ENCODE peak calls at places on chromosomes 13 and 19, in eight cellular contexts. F is pons; D is H54; B is anterior cingulate cortex; H is NAMALWA; Z is stimulated activated naive CD8-positive, alpha-beta T cell treated with anti-CD3 and anti-CD28 coated beads, Interleukin-15, Interleukin-2, amounts not matched to agents 100 U/mL and 50 U/mL, for 24 hours; Y is activated naive CD8-positive, alpha-beta T cell treated with anti-CD3 and anti-CD28 coated beads for 36 hours; P is HEK293T. J is an unnamed sample.

GRCh38 chr13:83214452-83214851 is 667.8 kb downstream of the SLITRK1 start:
- DNase-seq in F (no peak), D (no peak), B (no peak), H (no peak), Z (no peak), Y (no peak), P (no peak), J (no peak)

GRCh38 chr19:55578761-55579747 is 1.6 kb downstream of the ZNF579 start:
- DNase-seq in F (no peak), D (no peak), B (no peak), H (no peak), Z (no peak), Y (no peak), P (no peak), J (no peak)

GRCh38 chr19:8038815-8039214 is 13.7 kb upstream of the CCL25 start:
- DNase-seq in F (no peak), D (no peak), B (no peak), H (no peak), Z (no peak), Y (no peak), P (no peak), J (no peak)

GRCh38 chr13:59413121-59413520 is 750.6 kb downstream of the DIAPH3 start:
- DNase-seq in F (no peak), D (no peak), B (no peak), H (no peak), Z (no peak), Y (no peak), P (no peak), J (no peak)

GRCh38 chr19:53982611-53983010 is 8.8 kb upstream of the CACNG6 start:
- DNase-seq in F (no peak), D (no peak), B (no peak), H (no peak), Z (no peak), Y (peak; percentile 19), P (no peak), J (no peak)

GRCh38 chr13:47679391-47679790 is 321.7 kb downstream of the SUCLA2 start:
- DNase-seq in F (no peak), D (no peak), B (no peak), H (no peak), Z (no peak), Y (no peak), P (no peak), J (no peak)

GRCh38 chr13:106851251-106851650 is 283.3 kb upstream of the ARGLU1 start:
- DNase-seq in F (no peak), D (no peak), B (no peak), H (no peak), Z (no peak), Y (no peak), P (no peak), J (no peak)

GRCh38 chr13:107553838-107554237 is 661.5 kb downstream of the LIG4 start:
- DNase-seq in F (no peak), D (no peak), B (no peak), H (no peak), Z (no peak), Y (no peak), P (no peak), J (no peak)

GRCh38 chr19:50980203-50980602 is 3.5 kb downstream of the KLK7 start:
- DNase-seq in F (no peak), D (no peak), B (no peak), H (no peak), Z (no peak), Y (no peak), P (no peak), J (no peak)

GRCh38 chr13:41500501-41500900 is 43.2 kb downstream of the RGCC start:
- DNase-seq in F (no peak), D (peak; percentile 22), B (no peak), H (peak; percentile 51), Z (no peak), Y (peak; percentile 19), P (no peak), J (no peak)

GRCh38 chr13:43865892-43866291 is 13.6 kb downstream of the CCDC122 start:
- DNase-seq in F (no peak), D (no peak), B (no peak), H (no peak), Z (no peak), Y (no peak), P (no peak), J (no peak)

GRCh38 chr19:7417671-7418324 is 69.1 kb downstream of the ARHGEF18 start:
- DNase-seq in F (no peak), D (no peak), B (no peak), H (no peak), Z (no peak), Y (no peak), P (no peak), J (no peak)

GRCh38 chr19:3145909-3146676 is 10.3 kb downstream of the GNA15 start:
- DNase-seq in F (peak; percentile 41), D (no peak), B (no peak), H (no peak), Z (no peak), Y (no peak), P (no peak), J (no peak)

GRCh38 chr13:40613954-40614353 is 52.5 kb downstream of the FOXO1 start:
- DNase-seq in F (no peak), D (no peak), B (no peak), H (no peak), Z (no peak), Y (no peak), P (no peak), J (no peak)

GRCh38 chr13:98442391-98443230 is 134.3 kb downstream of the STK24 start:
- DNase-seq in F (no peak), D (no peak), B (no peak), H (no peak), Z (no peak), Y (no peak), P (no peak), J (no peak)

GRCh38 chr13:50306096-50306495 is 290.9 kb downstream of the KCNRG start:
- DNase-seq in F (no peak), D (no peak), B (no peak), H (no peak), Z (no peak), Y (no peak), P (no peak), J (no peak)

GRCh38 chr19:54388001-54388802 is 23.5 kb upstream of the LAIR1 start:
- DNase-seq in F (peak; percentile 32), D (no peak), B (no peak), H (peak; percentile 77), Z (peak; percentile 37), Y (peak; percentile 26), P (no peak), J (peak; percentile 16)

GRCh38 chr19:39546599-39546998 is 6.6 kb upstream of the EID2 start:
- DNase-seq in F (no peak), D (no peak), B (no peak), H (no peak), Z (no peak), Y (no peak), P (no peak), J (no peak)

GRCh38 chr13:24606486-24607170 is 73.6 kb upstream of the ATP12A start:
- DNase-seq in F (no peak), D (no peak), B (no peak), H (no peak), Z (no peak), Y (no peak), P (no peak), J (no peak)

GRCh38 chr13:26024558-26024957 is 27.3 kb downstream of the SHISA2 start:
- DNase-seq in F (no peak), D (no peak), B (no peak), H (no peak), Z (no peak), Y (no peak), P (no peak), J (no peak)

GRCh38 chr13:23159587-23160240 is 21.1 kb upstream of the SGCG start:
- DNase-seq in F (no peak), D (no peak), B (no peak), H (no peak), Z (no peak), Y (no peak), P (peak; percentile 14), J (no peak)

GRCh38 chr19:44576843-44577565 is 36.4 kb upstream of the IGSF23 start:
- DNase-seq in F (no peak), D (no peak), B (no peak), H (peak; percentile 59), Z (peak; percentile 10), Y (peak; percentile 17), P (peak; percentile 34), J (no peak)

GRCh38 chr13:92530364-92530763 is 696.2 kb upstream of the GPC6 start:
- DNase-seq in F (no peak), D (no peak), B (no peak), H (no peak), Z (no peak), Y (no peak), P (no peak), J (no peak)

GRCh38 chr19:55341191-55342043 is 1.7 kb downstream of the KMT5C start:
- DNase-seq in F (peak; percentile 30), D (peak; percentile 99), B (no peak), H (peak; percentile 31), Z (peak; percentile 85), Y (peak; percentile 76), P (peak; percentile 67), J (peak; percentile 25)

GRCh38 chr13:98475521-98475920 is 101.4 kb downstream of the STK24 start:
- DNase-seq in F (no peak), D (no peak), B (no peak), H (no peak), Z (no peak), Y (no peak), P (no peak), J (no peak)

GRCh38 chr19:40322951-40323615 is 25.1 kb downstream of the C19orf47 start:
- DNase-seq in F (no peak), D (no peak), B (no peak), H (no peak), Z (no peak), Y (no peak), P (no peak), J (no peak)

GRCh38 chr13:97848886-97849285 is 104.6 kb upstream of the IPO5 start:
- DNase-seq in F (no peak), D (no peak), B (no peak), H (no peak), Z (no peak), Y (no peak), P (no peak), J (no peak)